ENCODE peak calls at places on chromosomes 2 and 18, in six cellular contexts. W is AG09309, N is foreskin keratinocyte, Z is A549, G is GM13976, R is thoracic aorta. D is an unnamed sample.

GRCh38 chr2:99198103-99198841 is 17.3 kb downstream of the MRPL30 start:
- DNase-seq in W (no peak), N (no peak), Z (no peak), G (no peak), R (no peak), D (no peak)

GRCh38 chr18:28767201-28767600 is 590.3 kb upstream of the CDH2 start:
- DNase-seq in W (no peak), N (no peak), Z (no peak), G (no peak), R (no peak), D (no peak)

GRCh38 chr2:156325671-156326385 is 6.7 kb downstream of the NR4A2 start:
- DNase-seq in W (no peak), N (no peak), Z (no peak), G (no peak), R (no peak), D (no peak)

GRCh38 chr2:216575465-216575864 is 57.8 kb upstream of the IGFBP2 start:
- DNase-seq in W (no peak), N (no peak), Z (no peak), G (no peak), R (no peak), D (no peak)

GRCh38 chr2:151337643-151338042 is 19.7 kb upstream of the TNFAIP6 start:
- DNase-seq in W (peak; percentile 89), N (no peak), Z (no peak), G (no peak), R (no peak), D (no peak)

GRCh38 chr2:71889991-71890684 is 257.5 kb downstream of the CYP26B1 start:
- DNase-seq in W (peak; percentile 98), N (peak; percentile 33), Z (peak; percentile 30), G (no peak), R (no peak), D (no peak)

GRCh38 chr2:177404243-177404642 is 11.7 kb downstream of the AGPS start:
- DNase-seq in W (no peak), N (no peak), Z (no peak), G (no peak), R (no peak), D (no peak)

GRCh38 chr2:60554649-60555065 is 1.2 kb upstream of the BCL11A start:
- DNase-seq in W (no peak), N (no peak), Z (no peak), G (no peak), R (no peak), D (no peak)

GRCh38 chr2:80527119-80527518 is 222.6 kb upstream of the LRRTM1 start:
- DNase-seq in W (no peak), N (no peak), Z (no peak), G (no peak), R (no peak), D (no peak)

GRCh38 chr2:65604246-65604645 is 171.8 kb upstream of the SPRED2 start:
- DNase-seq in W (no peak), N (peak; percentile 37), Z (peak; percentile 22), G (no peak), R (no peak), D (no peak)

GRCh38 chr2:239321596-239322413 is 79.0 kb downstream of the HDAC4 start:
- DNase-seq in W (no peak), N (no peak), Z (no peak), G (no peak), R (no peak), D (no peak)

GRCh38 chr2:88933980-88934379 is 242.5 kb downstream of the RPIA start:
- DNase-seq in W (no peak), N (peak; percentile 13), Z (peak; percentile 69), G (no peak), R (no peak), D (no peak)

GRCh38 chr2:101516833-101517690 is 42.1 kb upstream of the RFX8 start:
- DNase-seq in W (peak; percentile 83), N (peak; percentile 98), Z (peak; percentile 93), G (no peak), R (no peak), D (no peak)

GRCh38 chr2:234032301-234032856 is 18.1 kb upstream of the SPP2 start:
- DNase-seq in W (peak; percentile 8), N (peak; percentile 66), Z (peak; percentile 37), G (no peak), R (no peak), D (no peak)

GRCh38 chr2:10062931-10063365 is 17.3 kb downstream of the CYS1 start:
- DNase-seq in W (no peak), N (no peak), Z (no peak), G (no peak), R (no peak), D (no peak)

DNA sequence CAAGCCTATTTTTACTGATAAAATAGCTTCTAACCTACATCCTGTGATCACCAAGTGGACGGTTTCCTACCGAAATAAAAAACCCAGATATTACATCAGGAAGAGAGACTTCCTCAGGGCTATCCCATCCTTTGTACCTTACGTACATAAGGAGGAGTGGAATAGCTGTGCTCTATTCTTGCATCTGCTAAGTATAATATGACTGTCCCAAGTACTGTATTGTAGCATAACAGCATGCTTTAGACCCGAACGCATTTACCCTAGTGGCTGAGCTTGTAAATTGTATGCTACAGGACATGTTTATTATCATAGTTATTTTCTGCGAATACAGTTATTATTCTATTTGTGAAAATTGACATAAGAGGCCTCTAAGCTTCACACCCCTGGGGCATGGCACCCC is 302.4 kb downstream of the CLIP4 start:
- DNase-seq in W (no peak), N (no peak), Z (no peak), G (no peak), R (no peak), D (no peak)
- TF ChIP-seq CTCF in W (no peak), N (no peak), Z (no peak), G (no peak), R (no peak), D (no peak)

GRCh38 chr2:62207480-62207879 is 11.6 kb downstream of the B3GNT2 start:
- DNase-seq in W (no peak), N (no peak), Z (no peak), G (no peak), R (no peak), D (no peak)
- TF ChIP-seq CTCF in W (no peak), N (no peak), Z (no peak), G (no peak), R (no peak), D (no peak)

GRCh38 chr2:15146960-15147359 is 414.2 kb downstream of the NBAS start:
- DNase-seq in W (no peak), N (no peak), Z (peak; percentile 9), G (no peak), R (no peak), D (no peak)
- TF ChIP-seq CTCF in W (no peak), N (no peak), Z (no peak), G (no peak), R (no peak), D (no peak)

GRCh38 chr18:24736686-24737085 is 276.2 kb downstream of the HRH4 start:
- DNase-seq in W (no peak), N (peak; percentile 50), Z (no peak), G (no peak), R (no peak), D (no peak)

GRCh38 chr18:24731158-24731557 is 270.7 kb downstream of the HRH4 start:
- DNase-seq in W (no peak), N (peak; percentile 36), Z (no peak), G (no peak), R (no peak), D (no peak)

GRCh38 chr18:24735504-24736243 is 275.2 kb downstream of the HRH4 start:
- DNase-seq in W (no peak), N (no peak), Z (no peak), G (no peak), R (no peak), D (no peak)

GRCh38 chr18:24731981-24732380 is 271.5 kb downstream of the HRH4 start:
- DNase-seq in W (no peak), N (peak; percentile 61), Z (no peak), G (no peak), R (no peak), D (no peak)

GRCh38 chr18:24734058-24734457 is 273.6 kb downstream of the HRH4 start:
- DNase-seq in W (no peak), N (no peak), Z (peak; percentile 17), G (no peak), R (no peak), D (no peak)
- TF ChIP-seq CTCF in W (peak; percentile 32), N (peak; percentile 46), Z (no peak), G (no peak), R (no peak), D (no peak)

GRCh38 chr2:188388831-188389230 is 97.2 kb downstream of the GULP1 start:
- DNase-seq in W (no peak), N (no peak), Z (no peak), G (no peak), R (no peak), D (no peak)
- TF ChIP-seq CTCF in W (no peak), N (no peak), Z (no peak), G (no peak), R (no peak), D (no peak)

DNA sequence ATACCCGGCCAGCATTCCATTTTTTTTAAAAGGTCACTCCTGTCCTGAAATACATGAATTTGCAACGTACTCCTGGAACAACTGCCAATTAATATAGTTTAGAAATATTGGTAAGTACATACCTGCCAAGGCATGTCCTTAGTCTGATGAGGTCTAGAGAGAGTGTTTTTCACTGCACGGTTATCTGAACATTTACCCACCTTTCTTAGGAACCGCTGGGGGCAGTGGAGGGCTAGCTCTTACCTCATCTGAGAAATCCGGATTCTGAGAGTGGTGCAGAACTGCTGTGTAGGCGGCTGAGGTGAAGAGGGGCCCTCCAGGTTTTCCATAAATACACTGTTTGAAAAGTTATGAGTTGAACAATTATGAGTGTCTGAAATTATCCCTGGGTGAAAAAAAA is 133.1 kb upstream of the CCDC195 start:
- DNase-seq in W (no peak), N (peak; percentile 63), Z (peak; percentile 14), G (no peak), R (no peak), D (no peak)
- TF ChIP-seq CTCF in W (no peak), N (peak; percentile 65), Z (no peak), G (no peak), R (no peak), D (peak; percentile 11)

DNA sequence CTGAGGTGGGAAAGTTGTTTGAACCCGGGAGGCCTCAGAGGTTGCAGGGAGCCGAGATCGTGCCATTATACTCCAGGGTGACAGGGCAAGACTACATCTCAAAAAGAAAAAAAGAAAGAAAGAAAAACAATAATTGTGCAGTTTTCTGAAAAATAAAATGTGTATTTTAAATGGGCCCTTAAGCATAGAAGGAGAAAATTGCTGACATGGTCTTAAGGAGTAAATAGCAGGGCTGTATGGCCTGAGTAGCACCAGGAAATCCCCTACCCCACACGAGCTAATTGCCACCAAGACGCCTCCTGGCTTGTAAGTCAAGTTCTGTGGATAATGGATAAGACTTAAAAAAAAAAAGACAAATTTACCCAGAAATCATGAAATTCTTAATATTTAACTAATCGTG is 271.4 kb upstream of the NCKAP5 start:
- DNase-seq in W (no peak), N (no peak), Z (no peak), G (no peak), R (no peak), D (no peak)
- TF ChIP-seq CTCF in W (no peak), N (no peak), Z (no peak), G (no peak), R (no peak), D (no peak)

GRCh38 chr18:72410399-72410798 is 133.7 kb downstream of the CBLN2 start:
- DNase-seq in W (no peak), N (no peak), Z (no peak), G (no peak), R (no peak), D (no peak)
- TF ChIP-seq CTCF in W (no peak), N (no peak), Z (no peak), G (no peak), R (no peak), D (no peak)